ENCODE peak calls at places on chromosomes 11 and 22, in six cellular contexts. L is MM.1S, X is mammary epithelial cell, H is HAP-1, U is transverse colon, C is SK-N-SH. T is an unnamed sample. For H3K4me1, the result is how much of the 10 kb centered on the place peaks cover.

GRCh38 chr11:129853508-129854228 is 38.0 kb downstream of the TMEM45B start:
- DNase-seq in L (no peak), X (peak), H (no peak), U (peak), C (peak), T (no peak)

GRCh38 chr11:8355418-8355742 is 91.7 kb upstream of the LMO1 start:
- DNase-seq in L (no peak), X (no peak), H (no peak), U (no peak), C (no peak), T (no peak)

GRCh38 chr11:66687831-66688281 is 10.2 kb upstream of the RBM4B start:
- DNase-seq in L (no peak), X (no peak), H (no peak), U (no peak), C (no peak), T (no peak)

GRCh38 chr11:65653229-65654225 is 9.2 kb downstream of the RELA start:
- DNase-seq in L (no peak), X (no peak), H (no peak), U (peak), C (no peak), T (no peak)

GRCh38 chr11:76629853-76630599 is 40.5 kb downstream of the LRRC32 start:
- DNase-seq in L (no peak), X (no peak), H (peak), U (peak), C (no peak), T (peak)

GRCh38 chr11:6677018-6677417 is 6.1 kb downstream of the MRPL17 start:
- DNase-seq in L (no peak), X (no peak), H (no peak), U (no peak), C (no peak), T (no peak)

GRCh38 chr22:48901324-48901723 is 926.3 kb downstream of the BRD1 start:
- DNase-seq in L (no peak), X (no peak), H (no peak), U (no peak), C (no peak), T (no peak)

GRCh38 chr11:43944761-43945311 is 2.4 kb downstream of the C11orf96 start:
- DNase-seq in L (peak), X (peak), H (peak), U (peak), C (peak), T (peak)

GRCh38 chr11:1502971-1503707 is 16.6 kb upstream of the MOB2 start:
- DNase-seq in L (no peak), X (no peak), H (no peak), U (no peak), C (peak), T (peak)

GRCh38 chr11:71240865-71241691 is 11.3 kb downstream of the SHANK2 start:
- DNase-seq in L (no peak), X (peak), H (no peak), U (peak), C (peak), T (no peak)

GRCh38 chr11:864118-864827 is 21.6 kb downstream of the TSPAN4 start:
- DNase-seq in L (no peak), X (no peak), H (no peak), U (no peak), C (no peak), T (no peak)

GRCh38 chr11:110176366-110177056 is 83.3 kb downstream of the ZC3H12C start:
- DNase-seq in L (no peak), X (no peak), H (no peak), U (no peak), C (no peak), T (no peak)

GRCh38 chr22:49726701-49727101 is 101.0 kb downstream of the BRD1 start:
- DNase-seq in L (no peak), X (no peak), H (no peak), U (no peak), C (no peak), T (no peak)

GRCh38 chr11:77190331-77191075 is 62.5 kb downstream of the MYO7A start:
- DNase-seq in L (no peak), X (no peak), H (no peak), U (no peak), C (no peak), T (no peak)

GRCh38 chr11:88384678-88385015 is 47.1 kb upstream of the CTSC start:
- DNase-seq in L (no peak), X (peak), H (no peak), U (no peak), C (no peak), T (no peak)

GRCh38 chr11:72418834-72419560 is 15.3 kb downstream of the CLPB start:
- DNase-seq in L (peak), X (no peak), H (no peak), U (no peak), C (no peak), T (no peak)

GRCh38 chr11:47966621-47967020 is 13.7 kb upstream of the PTPRJ start:
- DNase-seq in L (no peak), X (no peak), H (no peak), U (no peak), C (no peak), T (no peak)

GRCh38 chr11:126467046-126467370 is 111.5 kb downstream of the ST3GAL4 start:
- DNase-seq in L (no peak), X (no peak), H (no peak), U (no peak), C (no peak), T (no peak)

GRCh38 chr22:47739216-47739615 is 976.8 kb downstream of the TBC1D22A start:
- DNase-seq in L (no peak), X (no peak), H (no peak), U (no peak), C (no peak), T (no peak)

GRCh38 chr11:72813740-72814138 is 472 bp upstream of the ATG16L2 start:
- DNase-seq in L (peak), X (peak), H (peak), U (peak), C (peak), T (peak)

GRCh38 chr11:3920148-3920852 is 64.8 kb downstream of the STIM1 start:
- DNase-seq in L (peak), X (peak), H (no peak), U (peak), C (no peak), T (peak)

GRCh38 chr11:19344661-19345518 is 104.1 kb upstream of the E2F8 start:
- DNase-seq in L (peak), X (peak), H (peak), U (peak), C (peak), T (peak)

GRCh38 chr11:80103149-80103859 is 662.5 kb upstream of the TENM4 start:
- DNase-seq in L (no peak), X (peak), H (no peak), U (no peak), C (no peak), T (no peak)

GRCh38 chr11:1854949-1855885 is 2.3 kb downstream of the LSP1 start:
- DNase-seq in L (no peak), X (no peak), H (no peak), U (no peak), C (no peak), T (peak)

GRCh38 chr22:41822289-41823057 is 10.4 kb upstream of the SREBF2 start:
- DNase-seq in L (peak), X (peak), H (no peak), U (no peak), C (peak), T (no peak)

GRCh38 chr11:47396049-47396320 is 12.4 kb upstream of the SLC39A13 start:
- DNase-seq in L (no peak), X (no peak), H (no peak), U (no peak), C (no peak), T (no peak)

GRCh38 chr11:130213979-130214281 is 54.3 kb downstream of the ST14 start:
- DNase-seq in L (no peak), X (no peak), H (no peak), U (no peak), C (no peak), T (no peak)

GRCh38 chr11:129637983-129638776 is 177.5 kb upstream of the TMEM45B start:
- DNase-seq in L (no peak), X (peak), H (no peak), U (no peak), C (no peak), T (no peak)

GRCh38 chr11:35293034-35293433 is 126.3 kb downstream of the SLC1A2 start:
- DNase-seq in L (peak), X (no peak), H (no peak), U (no peak), C (no peak), T (no peak)

GRCh38 chr11:3834349-3835099 is 6.2 kb downstream of the RHOG start:
- DNase-seq in L (no peak), X (no peak), H (no peak), U (peak), C (no peak), T (peak)

GRCh38 chr22:44893731-44894080 is 116.1 kb downstream of the PHF21B start:
- DNase-seq in L (no peak), X (no peak), H (no peak), U (peak), C (no peak), T (no peak)

GRCh38 chr11:69821511-69822040 is 2.4 kb upstream of the FGF3 start:
- DNase-seq in L (no peak), X (no peak), H (no peak), U (no peak), C (no peak), T (no peak)

GRCh38 chr11:128764617-128765095 is 70.8 kb downstream of the FLI1 start:
- DNase-seq in L (no peak), X (no peak), H (no peak), U (peak), C (no peak), T (peak)

GRCh38 chr22:32643246-32643645 is 158.3 kb upstream of the TIMP3 start:
- DNase-seq in L (no peak), X (no peak), H (no peak), U (no peak), C (no peak), T (no peak)

GRCh38 chr11:15453211-15453715 is 338.5 kb downstream of the INSC start:
- DNase-seq in L (no peak), X (no peak), H (no peak), U (no peak), C (no peak), T (no peak)

GRCh38 chr11:8759634-8760033 is 77.0 kb downstream of the RPL27A start:
- DNase-seq in L (no peak), X (no peak), H (no peak), U (no peak), C (no peak), T (no peak)

GRCh38 chr11:64295760-64296159 is 4.4 kb upstream of the CATSPERZ start:
- DNase-seq in L (peak), X (no peak), H (no peak), U (no peak), C (no peak), T (no peak)

GRCh38 chr11:59249535-59249934 is 36.8 kb upstream of the MPEG1 start:
- DNase-seq in L (no peak), X (no peak), H (no peak), U (no peak), C (no peak), T (no peak)

GRCh38 chr11:30513087-30513486 is 73.1 kb downstream of the MPPED2 start:
- DNase-seq in L (no peak), X (no peak), H (no peak), U (no peak), C (no peak), T (no peak)

DNA sequence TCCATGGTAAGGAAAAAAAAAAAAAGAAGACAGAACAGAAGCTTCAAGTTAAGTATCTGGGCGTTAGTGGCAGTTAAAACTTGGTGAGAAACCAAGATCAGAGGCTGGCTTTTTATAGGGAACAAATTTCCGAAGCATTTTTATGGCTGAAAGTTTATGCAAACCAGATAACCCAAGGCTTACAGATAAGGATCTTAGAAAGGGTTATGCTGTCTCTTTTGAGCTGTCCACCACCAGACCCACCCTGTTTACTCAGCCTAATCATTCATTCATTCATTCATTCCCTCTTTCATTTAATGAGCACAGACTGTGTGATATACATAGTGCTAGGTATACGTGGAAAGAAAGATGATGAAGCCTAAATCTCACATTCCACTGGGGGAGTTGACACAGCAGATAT is 89.5 kb downstream of the ME3 start:
- DNase-seq in L (no peak), X (no peak), H (no peak), U (no peak), C (no peak), T (no peak)
- H3K4me1 ChIP-seq in L (under half), X (under half), H (under half), U (under half), C (under half), T (under half)

GRCh38 chr11:33689506-33689905 is 11.1 kb downstream of the C11orf91 start:
- DNase-seq in L (no peak), X (no peak), H (no peak), U (no peak), C (no peak), T (no peak)
- H3K4me1 ChIP-seq in L (under half), X (half or more), H (under half), U (under half), C (under half), T (under half)

GRCh38 chr11:116840224-116840745 is 2.9 kb upstream of the APOA1 start:
- DNase-seq in L (no peak), X (no peak), H (no peak), U (no peak), C (no peak), T (peak)
- H3K4me1 ChIP-seq in L (under half), X (under half), H (under half), U (under half), C (under half), T (under half)

GRCh38 chr11:28448186-28448585 is 340.0 kb downstream of the METTL15 start:
- DNase-seq in L (no peak), X (no peak), H (no peak), U (no peak), C (no peak), T (no peak)
- H3K4me1 ChIP-seq in L (under half), X (under half), H (under half), U (under half), C (under half), T (under half)

T was measured in right cardiac atrium.